ENCODE peak calls at places on chromosome 16, in four cellular contexts. U, C, P and M are unnamed samples.

GRCh38 chr16:53131363-53132071 is 76.7 kb downstream of the CHD9 start:
- DNase-seq in U (no peak), C (peak), P (no peak), M (no peak)

GRCh38 chr16:27222499-27223225 is 19.3 kb downstream of the KDM8 start:
- DNase-seq in U (no peak), C (peak), P (no peak), M (no peak)

GRCh38 chr16:87060026-87060986 is 256.9 kb downstream of the C16orf95 start:
- DNase-seq in U (peak), C (no peak), P (no peak), M (no peak)

GRCh38 chr16:24986512-24987303 is 28.5 kb downstream of the ARHGAP17 start:
- DNase-seq in U (peak), C (peak), P (no peak), M (no peak)

GRCh38 chr16:56985288-56985961 is 3.9 kb upstream of the NLRC5 start:
- DNase-seq in U (peak), C (peak), P (no peak), M (peak)

GRCh38 chr16:30063893-30064745 is 1.4 kb upstream of the ALDOA start:
- DNase-seq in U (no peak), C (peak), P (no peak), M (peak)

GRCh38 chr16:80081851-80082250 is 458.9 kb upstream of the DYNLRB2 start:
- DNase-seq in U (no peak), C (no peak), P (no peak), M (no peak)

GRCh38 chr16:2194852-2195315 is 1.5 kb downstream of the CASKIN1 start:
- DNase-seq in U (peak), C (no peak), P (no peak), M (no peak)

GRCh38 chr16:84438971-84439696 is 65.3 kb downstream of the MEAK7 start:
- DNase-seq in U (no peak), C (no peak), P (no peak), M (no peak)

GRCh38 chr16:64058685-64059084 is 1063.2 kb downstream of the CDH11 start:
- DNase-seq in U (no peak), C (no peak), P (no peak), M (no peak)

GRCh38 chr16:27767971-27768591 is 218.1 kb downstream of the KATNIP start:
- DNase-seq in U (no peak), C (no peak), P (no peak), M (no peak)

GRCh38 chr16:78368121-78369102 is 269.0 kb downstream of the WWOX start:
- DNase-seq in U (no peak), C (no peak), P (no peak), M (no peak)

GRCh38 chr16:75064403-75065148 is 52.0 kb downstream of the LDHD start:
- DNase-seq in U (no peak), C (no peak), P (no peak), M (no peak)

GRCh38 chr16:87264634-87265033 is 52.6 kb downstream of the C16orf95 start:
- DNase-seq in U (no peak), C (no peak), P (no peak), M (no peak)

GRCh38 chr16:70706948-70707465 is 21.2 kb upstream of the MTSS2 start:
- DNase-seq in U (peak), C (peak), P (no peak), M (no peak)

GRCh38 chr16:71854369-71854948 is 8.7 kb downstream of the ATXN1L start:
- DNase-seq in U (no peak), C (no peak), P (no peak), M (no peak)

GRCh38 chr16:71852146-71852545 is 6.4 kb downstream of the ATXN1L start:
- DNase-seq in U (no peak), C (no peak), P (no peak), M (no peak)

GRCh38 chr16:71851726-71852125 is 6.0 kb downstream of the ATXN1L start:
- DNase-seq in U (no peak), C (no peak), P (no peak), M (no peak)

GRCh38 chr16:71852561-71852960 is 6.8 kb downstream of the ATXN1L start:
- DNase-seq in U (no peak), C (no peak), P (no peak), M (no peak)

GRCh38 chr16:71853413-71853812 is 7.6 kb downstream of the ATXN1L start:
- DNase-seq in U (no peak), C (no peak), P (no peak), M (no peak)
- H3K27ac ChIP-seq in U (no peak), C (no peak), P (no peak), M (no peak)

GRCh38 chr16:17515421-17516210 is 44.9 kb upstream of the XYLT1 start:
- DNase-seq in U (no peak), C (no peak), P (no peak), M (no peak)

GRCh38 chr16:17511340-17511739 is 40.6 kb upstream of the XYLT1 start:
- DNase-seq in U (no peak), C (no peak), P (no peak), M (no peak)

GRCh38 chr16:17510532-17510931 is 39.8 kb upstream of the XYLT1 start:
- DNase-seq in U (no peak), C (no peak), P (no peak), M (no peak)

GRCh38 chr16:17509194-17509593 is 38.4 kb upstream of the XYLT1 start:
- DNase-seq in U (no peak), C (no peak), P (no peak), M (no peak)

DNA sequence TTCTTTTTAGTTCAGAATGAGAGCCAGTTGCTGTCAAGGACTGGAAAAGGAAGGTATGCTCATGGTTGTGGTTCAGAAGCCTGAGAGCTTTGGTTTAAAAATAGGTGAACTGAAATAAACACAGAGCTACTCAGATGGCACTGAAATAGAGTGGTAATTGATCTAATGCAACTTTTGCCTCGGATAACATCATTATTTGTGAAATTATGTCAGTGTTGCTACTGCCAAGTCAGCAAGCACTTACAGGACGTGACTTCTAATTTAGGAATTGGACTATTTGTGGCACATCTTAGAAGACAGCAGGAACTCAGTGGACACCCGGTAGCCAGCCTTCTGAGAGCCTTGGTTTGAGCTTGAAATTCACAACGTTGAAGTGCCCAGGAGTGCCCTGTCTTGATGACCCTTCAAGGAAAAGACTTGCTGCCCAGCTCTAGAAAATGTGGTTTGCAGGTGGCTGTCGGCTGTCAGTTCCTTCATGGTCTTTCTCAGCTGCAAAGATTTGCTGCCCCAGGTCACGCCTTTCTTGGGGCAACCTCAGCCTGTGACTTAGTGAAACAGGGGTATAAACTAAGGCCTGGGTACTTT is 42.0 kb upstream of the XYLT1 start:
- DNase-seq in U (no peak), C (no peak), P (no peak), M (no peak)
- H3K27ac ChIP-seq in U (no peak), C (no peak), P (no peak), M (no peak)

GRCh38 chr16:23141500-23141899 is 7.8 kb downstream of the USP31 start:
- DNase-seq in U (no peak), C (no peak), P (no peak), M (no peak)
- H3K27ac ChIP-seq in U (no peak), C (peak), P (no peak), M (peak)

DNA sequence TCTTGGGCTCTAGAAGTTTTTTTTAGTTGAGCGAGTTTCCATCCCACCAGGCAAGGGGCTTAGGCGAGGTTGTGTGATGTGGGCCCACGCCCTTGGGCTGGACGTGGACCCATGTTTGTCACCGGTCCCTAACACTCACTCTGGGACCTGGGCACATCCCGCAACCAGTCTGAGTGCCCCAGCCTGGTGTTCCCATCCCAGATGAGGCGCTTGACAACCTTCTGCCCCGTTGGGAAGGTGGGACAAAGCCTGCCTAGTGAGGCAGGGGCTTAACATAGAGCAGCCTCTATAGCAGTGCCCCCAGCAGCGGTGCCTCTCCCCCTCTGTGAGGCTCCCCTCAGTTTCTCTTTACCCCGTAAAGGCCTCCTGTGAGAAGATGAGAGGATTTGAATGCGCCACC is 22.5 kb downstream of the CMIP start:
- DNase-seq in U (no peak), C (no peak), P (no peak), M (no peak)
- H3K27ac ChIP-seq in U (no peak), C (no peak), P (no peak), M (peak)

GRCh38 chr16:14564323-14564722 is 65.7 kb downstream of the PARN start:
- DNase-seq in U (no peak), C (no peak), P (no peak), M (no peak)
- H3K27ac ChIP-seq in U (no peak), C (peak), P (no peak), M (peak)

GRCh38 chr16:31700530-31701388 is 172.8 kb upstream of the ZNF267 start:
- DNase-seq in U (peak), C (peak), P (peak), M (peak)
- H3K27ac ChIP-seq in U (no peak), C (peak), P (no peak), M (no peak)

GRCh38 chr16:85778873-85779272 is 20.5 kb downstream of the EMC8 start:
- DNase-seq in U (no peak), C (no peak), P (no peak), M (no peak)

GRCh38 chr16:85781156-85781555 is 18.2 kb downstream of the EMC8 start:
- DNase-seq in U (no peak), C (no peak), P (no peak), M (no peak)

GRCh38 chr16:85780281-85780680 is 19.1 kb downstream of the EMC8 start:
- DNase-seq in U (no peak), C (no peak), P (no peak), M (no peak)

GRCh38 chr16:85774811-85775210 is 23.9 kb upstream of the C16orf74 start:
- DNase-seq in U (no peak), C (no peak), P (no peak), M (no peak)

DNA sequence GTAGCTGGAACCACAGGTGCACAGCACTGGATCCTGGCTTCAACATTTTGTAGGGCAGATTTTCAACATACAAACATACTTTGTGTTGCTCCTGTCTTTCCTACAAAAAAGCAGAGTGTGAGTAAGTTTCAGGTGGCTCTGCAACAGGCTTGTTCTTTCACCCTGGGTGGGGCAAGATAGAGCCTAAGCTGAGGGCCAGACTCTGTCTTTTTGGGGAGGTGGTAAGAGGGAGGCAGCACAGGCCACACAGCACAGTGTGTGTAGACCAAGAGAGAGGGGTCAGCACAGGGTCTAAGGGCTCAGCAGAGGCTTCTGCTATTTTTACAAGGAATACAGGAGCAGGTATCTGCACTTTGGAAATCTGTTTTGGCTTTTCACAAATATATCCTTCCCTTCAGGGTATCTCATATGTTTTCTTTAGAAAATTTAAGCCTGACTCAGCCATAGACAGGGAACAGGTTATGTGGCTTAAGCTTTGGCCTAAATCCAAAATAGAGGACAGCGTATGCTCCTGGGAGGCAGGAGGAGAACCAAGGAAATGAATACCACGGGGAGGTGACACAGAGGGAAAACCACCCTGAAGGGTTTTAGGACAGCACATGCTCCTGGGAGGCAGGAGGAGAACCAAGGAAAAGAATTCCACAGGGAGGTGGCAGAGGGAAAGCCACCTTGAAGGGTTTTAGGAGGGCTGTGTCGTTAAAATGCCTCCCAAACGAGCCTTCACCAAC is 21.6 kb downstream of the EMC8 start:
- DNase-seq in U (no peak), C (no peak), P (no peak), M (no peak)
- H3K27ac ChIP-seq in U (no peak), C (no peak), P (no peak), M (no peak)

GRCh38 chr16:67449739-67450138 is 18.8 kb downstream of the HSD11B2 start:
- DNase-seq in U (no peak), C (no peak), P (no peak), M (no peak)
- H3K27ac ChIP-seq in U (no peak), C (peak), P (no peak), M (no peak)

GRCh38 chr16:73949574-73950348 is 346.9 kb upstream of the PSMD7 start:
- DNase-seq in U (peak), C (peak), P (no peak), M (no peak)
- H3K27ac ChIP-seq in U (no peak), C (peak), P (no peak), M (peak)